ENCODE peak calls at places on chromosomes 16 and 17, in four cellular contexts. R is keratinocyte, K is K562, Y is IMR-90. Q is an unnamed sample.
A peak's percentile ranks its signal among the peaks of the same experiment; 100 is the strongest.

GRCh38 chr17:2214887-2215615 is 88.5 kb downstream of the SMG6 start:
- DNase-seq in R (no peak), K (no peak), Y (peak; percentile 88), Q (peak; percentile 87)

GRCh38 chr16:67542464-67542863 is 13.8 kb downstream of the RIPOR1 start:
- DNase-seq in R (no peak), K (peak; percentile 90), Y (peak; percentile 66), Q (peak; percentile 80)

GRCh38 chr16:10558746-10559641 is 21.4 kb downstream of the EMP2 start:
- DNase-seq in R (no peak), K (no peak), Y (no peak), Q (peak; percentile 52)

GRCh38 chr17:72373910-72374741 is 253.3 kb downstream of the SOX9 start:
- DNase-seq in R (no peak), K (no peak), Y (peak; percentile 63), Q (no peak)

GRCh38 chr17:41211845-41212466 is 14.5 kb upstream of the KRTAP9-2 start:
- DNase-seq in R (peak; percentile 5), K (no peak), Y (peak; percentile 73), Q (no peak)

GRCh38 chr16:84175351-84176081 is 11.3 kb downstream of the TAF1C start:
- DNase-seq in R (no peak), K (peak; percentile 85), Y (peak; percentile 53), Q (peak; percentile 52)

GRCh38 chr17:59230765-59231164 is 10.5 kb downstream of the GDPD1 start:
- DNase-seq in R (no peak), K (no peak), Y (no peak), Q (no peak)

GRCh38 chr17:17817552-17817947 is 19.2 kb downstream of the SREBF1 start:
- DNase-seq in R (no peak), K (no peak), Y (no peak), Q (no peak)

GRCh38 chr17:31448467-31449077 is 57.1 kb downstream of the RAB11FIP4 start:
- DNase-seq in R (no peak), K (no peak), Y (peak; percentile 62), Q (no peak)

GRCh38 chr16:14101415-14101814 is 30.3 kb downstream of the MRTFB start:
- DNase-seq in R (no peak), K (no peak), Y (no peak), Q (no peak)

GRCh38 chr17:61399131-61400057 is at the start of gene TBX2:
- DNase-seq in R (no peak), K (no peak), Y (peak; percentile 96), Q (no peak)

GRCh38 chr17:68198931-68199836 is 48.7 kb upstream of the AMZ2 start:
- DNase-seq in R (no peak), K (no peak), Y (no peak), Q (no peak)

GRCh38 chr17:57004944-57005579 is 27.1 kb downstream of the SCPEP1 start:
- DNase-seq in R (no peak), K (peak; percentile 35), Y (no peak), Q (no peak)

GRCh38 chr16:87538594-87538993 is 45.8 kb upstream of the ZCCHC14 start:
- DNase-seq in R (no peak), K (no peak), Y (peak; percentile 44), Q (peak; percentile 87)

GRCh38 chr16:87391950-87392822 is at the start of gene MAP1LC3B:
- DNase-seq in R (peak; percentile 85), K (peak; percentile 89), Y (peak; percentile 94), Q (peak; percentile 98)

GRCh38 chr17:6938637-6939036 is 57.2 kb upstream of the ALOX12 start:
- DNase-seq in R (no peak), K (no peak), Y (no peak), Q (no peak)

GRCh38 chr17:72706396-72706981 is 386.0 kb downstream of the SLC39A11 start:
- DNase-seq in R (no peak), K (no peak), Y (no peak), Q (no peak)

GRCh38 chr16:81076566-81077076 is 417 bp downstream of the C16orf46 start:
- DNase-seq in R (peak; percentile 35), K (peak; percentile 94), Y (peak; percentile 76), Q (no peak)

GRCh38 chr17:44914148-44914547 is 1.2 kb downstream of the GFAP start:
- DNase-seq in R (no peak), K (peak; percentile 55), Y (no peak), Q (no peak)

GRCh38 chr16:35687781-35688180 is 2228.4 kb downstream of the TP53TG3F start:
- DNase-seq in R (no peak), K (no peak), Y (no peak), Q (no peak)

GRCh38 chr16:22077700-22078313 is 14.5 kb upstream of the VWA3A start:
- DNase-seq in R (no peak), K (peak; percentile 70), Y (peak; percentile 60), Q (peak; percentile 72)

GRCh38 chr16:87212026-87212425 is 105.2 kb downstream of the C16orf95 start:
- DNase-seq in R (no peak), K (no peak), Y (peak; percentile 30), Q (no peak)

GRCh38 chr16:17303101-17303500 is 167.7 kb downstream of the XYLT1 start:
- DNase-seq in R (no peak), K (no peak), Y (no peak), Q (no peak)

GRCh38 chr16:22213801-22214200 is 7.7 kb downstream of the EEF2K start:
- DNase-seq in R (no peak), K (no peak), Y (no peak), Q (no peak)

GRCh38 chr16:71853413-71853812 is 7.6 kb downstream of the ATXN1L start:
- DNase-seq in R (no peak), K (no peak), Y (no peak), Q (no peak)

GRCh38 chr16:49453001-49453400 is 79.4 kb downstream of the C16orf78 start:
- DNase-seq in R (no peak), K (no peak), Y (no peak), Q (no peak)

GRCh38 chr16:12758031-12758669 is 45.5 kb downstream of the CPPED1 start:
- DNase-seq in R (no peak), K (no peak), Y (no peak), Q (peak; percentile 84)

GRCh38 chr16:10386517-10387377 is 886 bp downstream of the ATF7IP2 start:
- DNase-seq in R (no peak), K (no peak), Y (peak; percentile 2), Q (peak; percentile 57)

GRCh38 chr17:8806206-8807069 is 7.3 kb upstream of the MFSD6L start:
- DNase-seq in R (no peak), K (no peak), Y (no peak), Q (no peak)

GRCh38 chr17:78898075-78898836 is 4.7 kb downstream of the CEP295NL start:
- DNase-seq in R (no peak), K (no peak), Y (no peak), Q (no peak)

GRCh38 chr17:78896834-78897638 is 6.0 kb downstream of the CEP295NL start:
- DNase-seq in R (no peak), K (no peak), Y (no peak), Q (no peak)

GRCh38 chr17:78896091-78896833 is 6.7 kb downstream of the CEP295NL start:
- DNase-seq in R (no peak), K (no peak), Y (no peak), Q (no peak)

GRCh38 chr17:78898947-78899346 is 4.1 kb downstream of the CEP295NL start:
- DNase-seq in R (no peak), K (no peak), Y (no peak), Q (no peak)

GRCh38 chr17:78897639-78897996 is 5.4 kb downstream of the CEP295NL start:
- DNase-seq in R (no peak), K (no peak), Y (no peak), Q (no peak)
- H3K4me1 ChIP-seq in R (no peaks in the 10 kb centered on the region), K (no peaks in the 10 kb centered on the region), Y (peaks cover 26% of the 10 kb centered on the region), Q (no peaks in the 10 kb centered on the region)

DNA sequence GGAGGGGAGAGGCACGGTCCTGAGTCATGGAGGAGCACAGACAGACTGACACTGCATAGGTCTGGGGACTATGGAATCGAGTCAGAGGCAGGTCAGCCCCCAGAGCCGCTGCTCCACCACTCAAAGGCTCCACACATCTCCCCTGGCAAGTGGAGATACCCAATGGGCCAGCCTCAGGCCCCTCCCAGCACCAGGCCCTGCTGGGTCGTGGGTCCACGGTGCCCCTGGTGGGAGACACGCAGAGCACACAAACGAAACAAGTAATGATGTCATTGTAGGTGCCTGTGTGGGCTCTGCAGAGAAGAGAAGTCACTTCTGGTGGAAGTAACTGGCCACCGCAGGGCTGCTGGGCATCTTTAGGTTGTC is 59.4 kb upstream of the ENPP7 start:
- DNase-seq in R (no peak), K (no peak), Y (no peak), Q (no peak)
- H3K9me1 ChIP-seq in R (no peaks in the 10 kb centered on the region), K (no peaks in the 10 kb centered on the region), Y (no peaks in the 10 kb centered on the region), Q (no peaks in the 10 kb centered on the region)

GRCh38 chr17:43846221-43846712 is 709 bp upstream of the CD300LG start:
- DNase-seq in R (no peak), K (peak; percentile 92), Y (peak; percentile 58), Q (peak; percentile 74)
- H3K9ac ChIP-seq in R (no peak overlapping the region), K (no peak overlapping the region), Y (no peak overlapping the region), Q (no peak overlapping the region)

GRCh38 chr17:48860034-48860433 is 29.2 kb downstream of the CALCOCO2 start:
- DNase-seq in R (no peak), K (no peak), Y (no peak), Q (no peak)

GRCh38 chr17:48850792-48851325 is 20.0 kb downstream of the CALCOCO2 start:
- DNase-seq in R (no peak), K (no peak), Y (no peak), Q (no peak)

GRCh38 chr17:48852251-48852650 is 21.4 kb downstream of the CALCOCO2 start:
- DNase-seq in R (no peak), K (no peak), Y (no peak), Q (no peak)

GRCh38 chr17:48856122-48856821 is 25.4 kb downstream of the CALCOCO2 start:
- DNase-seq in R (no peak), K (no peak), Y (no peak), Q (no peak)

GRCh38 chr17:48854774-48855476 is 24.1 kb downstream of the CALCOCO2 start:
- DNase-seq in R (no peak), K (no peak), Y (no peak), Q (no peak)
- H3K4me1 ChIP-seq in R (no peaks in the 10 kb centered on the region), K (peaks cover 10% of the 10 kb centered on the region), Y (no peaks in the 10 kb centered on the region), Q (no peaks in the 10 kb centered on the region)

DNA sequence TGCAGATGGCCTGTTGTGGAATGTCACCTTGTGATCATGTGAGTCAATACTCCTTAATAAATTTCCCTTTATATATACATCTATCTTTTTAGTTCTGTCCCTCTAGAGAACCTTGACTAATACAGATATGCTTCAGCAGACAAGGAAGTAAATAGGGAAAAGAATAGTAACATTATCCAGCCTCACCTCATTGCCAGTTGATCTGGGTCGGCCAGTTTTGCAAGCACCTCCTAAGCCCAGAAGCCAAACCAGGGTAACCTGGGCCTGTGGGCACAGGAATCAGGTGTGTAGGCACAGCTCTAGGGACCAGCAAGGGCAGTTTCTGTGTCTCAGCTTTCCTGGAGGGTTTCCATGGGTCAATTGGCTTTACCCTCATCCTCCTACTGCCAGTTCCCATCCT is 11.9 kb upstream of the CCL17 start:
- DNase-seq in R (no peak), K (no peak), Y (no peak), Q (no peak)
- H3K9me1 ChIP-seq in R (peaks cover 2% of the 10 kb centered on the region), K (no peaks in the 10 kb centered on the region), Y (no peaks in the 10 kb centered on the region), Q (no peaks in the 10 kb centered on the region)

GRCh38 chr16:30758988-30759461 is 2.8 kb downstream of the CFAP119 start:
- DNase-seq in R (no peak), K (no peak), Y (no peak), Q (no peak)
- H3K9ac ChIP-seq in R (no peak overlapping the region), K (peak overlapping the region; percentile 19), Y (no peak overlapping the region), Q (no peak overlapping the region)